ENCODE peak calls at places on chromosomes 16 and 17, in nine cellular contexts. G, I, J, X, M, F, B, Z and H are unnamed samples.

GRCh38 chr17:35082073-35082657 is 18.7 kb upstream of the RFFL start:
- DNase-seq in G (peak), I (peak), J (no peak), X (no peak), M (peak), F (no peak), B (no peak), Z (no peak), H (peak)

GRCh38 chr16:23391381-23392222 is 61.4 kb downstream of the COG7 start:
- DNase-seq in G (no peak), I (no peak), J (no peak), X (no peak), M (no peak), F (no peak), B (no peak), Z (no peak), H (no peak)

GRCh38 chr17:77282524-77283515 is 142.1 kb downstream of the SEC14L1 start:
- DNase-seq in G (peak), I (no peak), J (peak), X (no peak), M (peak), F (no peak), B (no peak), Z (no peak), H (peak)

GRCh38 chr16:73523209-73523608 is 475.3 kb upstream of the ZFHX3 start:
- DNase-seq in G (no peak), I (no peak), J (no peak), X (no peak), M (no peak), F (no peak), B (no peak), Z (no peak), H (no peak)

GRCh38 chr17:50255766-50256480 is 18.3 kb upstream of the TMEM92 start:
- DNase-seq in G (no peak), I (no peak), J (no peak), X (no peak), M (no peak), F (no peak), B (no peak), Z (no peak), H (no peak)

GRCh38 chr17:30401097-30401496 is 22.4 kb downstream of the CPD start:
- DNase-seq in G (no peak), I (no peak), J (no peak), X (no peak), M (no peak), F (no peak), B (no peak), Z (no peak), H (no peak)

GRCh38 chr17:60392845-60393702 is 1.1 kb upstream of the USP32 start:
- DNase-seq in G (peak), I (peak), J (peak), X (no peak), M (peak), F (no peak), B (peak), Z (peak), H (peak)

GRCh38 chr16:56565023-56565477 is at the start of gene MT4:
- DNase-seq in G (no peak), I (no peak), J (no peak), X (no peak), M (no peak), F (no peak), B (no peak), Z (no peak), H (no peak)

GRCh38 chr17:258906-259305 is 77.5 kb upstream of the DOC2B start:
- DNase-seq in G (no peak), I (no peak), J (no peak), X (no peak), M (no peak), F (no peak), B (peak), Z (no peak), H (no peak)

GRCh38 chr16:5944971-5945370 is 847.4 kb upstream of the EEF2KMT start:
- DNase-seq in G (peak), I (no peak), J (no peak), X (no peak), M (no peak), F (no peak), B (no peak), Z (no peak), H (peak)

GRCh38 chr17:58330997-58331814 is 2.6 kb upstream of the TSPOAP1 start:
- DNase-seq in G (no peak), I (no peak), J (no peak), X (peak), M (no peak), F (no peak), B (no peak), Z (peak), H (no peak)

GRCh38 chr17:17379197-17379991 is 76.2 kb downstream of the NT5M start:
- DNase-seq in G (no peak), I (no peak), J (no peak), X (no peak), M (no peak), F (no peak), B (no peak), Z (no peak), H (peak)

GRCh38 chr17:182164-182751 is 808 bp upstream of the DOC2B start:
- DNase-seq in G (no peak), I (no peak), J (no peak), X (no peak), M (no peak), F (no peak), B (no peak), Z (no peak), H (no peak)

GRCh38 chr16:88864099-88864498 is 2.4 kb downstream of the PABPN1L start:
- DNase-seq in G (no peak), I (no peak), J (no peak), X (no peak), M (no peak), F (no peak), B (no peak), Z (no peak), H (no peak)

GRCh38 chr17:56309897-56310296 is 156.6 kb downstream of the ANKFN1 start:
- DNase-seq in G (peak), I (no peak), J (no peak), X (no peak), M (no peak), F (no peak), B (no peak), Z (no peak), H (no peak)

GRCh38 chr16:29653436-29653835 is 9.6 kb upstream of the SPN start:
- DNase-seq in G (no peak), I (no peak), J (peak), X (no peak), M (no peak), F (no peak), B (no peak), Z (peak), H (no peak)

GRCh38 chr16:86863609-86864008 is 285.3 kb downstream of the FOXL1 start:
- DNase-seq in G (no peak), I (no peak), J (no peak), X (no peak), M (no peak), F (no peak), B (no peak), Z (no peak), H (no peak)

GRCh38 chr17:34248807-34249496 is 6.1 kb upstream of the CCL2 start:
- DNase-seq in G (no peak), I (no peak), J (no peak), X (no peak), M (no peak), F (no peak), B (no peak), Z (peak), H (no peak)

GRCh38 chr17:80210348-80211108 is 9.6 kb downstream of the SGSH start:
- DNase-seq in G (no peak), I (no peak), J (no peak), X (no peak), M (no peak), F (no peak), B (no peak), Z (no peak), H (no peak)

GRCh38 chr17:61387011-61387410 is 12.6 kb upstream of the TBX2 start:
- DNase-seq in G (no peak), I (no peak), J (no peak), X (no peak), M (no peak), F (no peak), B (no peak), Z (no peak), H (no peak)

GRCh38 chr16:66476328-66477027 is 49.4 kb downstream of the BEAN1 start:
- DNase-seq in G (no peak), I (peak), J (peak), X (no peak), M (no peak), F (no peak), B (peak), Z (no peak), H (peak)

GRCh38 chr17:11628374-11628773 is 30.1 kb downstream of the DNAH9 start:
- DNase-seq in G (no peak), I (no peak), J (no peak), X (no peak), M (no peak), F (no peak), B (no peak), Z (no peak), H (no peak)

GRCh38 chr16:60553316-60553801 is 1482.9 kb downstream of the CDH8 start:
- DNase-seq in G (no peak), I (no peak), J (no peak), X (no peak), M (no peak), F (no peak), B (no peak), Z (no peak), H (no peak)

GRCh38 chr16:85750827-85751641 is at the start of gene C16orf74:
- DNase-seq in G (no peak), I (peak), J (peak), X (no peak), M (no peak), F (no peak), B (no peak), Z (no peak), H (peak)

GRCh38 chr16:87047221-87048037 is 269.8 kb downstream of the C16orf95 start:
- DNase-seq in G (no peak), I (no peak), J (no peak), X (no peak), M (peak), F (no peak), B (no peak), Z (no peak), H (no peak)

GRCh38 chr16:47143677-47144558 is at the start of gene NETO2:
- DNase-seq in G (peak), I (peak), J (peak), X (peak), M (peak), F (no peak), B (peak), Z (no peak), H (peak)

GRCh38 chr16:75319513-75320401 is 68.3 kb upstream of the BCAR1 start:
- DNase-seq in G (peak), I (no peak), J (peak), X (no peak), M (no peak), F (no peak), B (no peak), Z (no peak), H (no peak)